ENCODE peak calls at places on chromosomes 11 and 22, in five cellular contexts. K, H, M, O and W are unnamed samples.

GRCh38 chr11:67248653-67249052 is 17.6 kb upstream of the GRK2 start:
- DNase-seq in M (no peak), K (peak), H (no peak), O (no peak), W (no peak)

GRCh38 chr11:103959279-103959930 is 77.0 kb upstream of the DDI1 start:
- DNase-seq in H (no peak), M (peak), O (peak), K (no peak), W (no peak)

GRCh38 chr11:121466063-121466794 is 13.5 kb upstream of the SORL1-AS1 start:
- DNase-seq in H (peak), K (peak), M (peak), O (peak), W (peak)

GRCh38 chr11:115408036-115408911 is 95.9 kb downstream of the CADM1 start:
- DNase-seq in K (no peak), O (peak), M (peak), H (no peak), W (no peak)

GRCh38 chr11:66324626-66325025 is 7.8 kb upstream of the CD248 start:
- DNase-seq in M (no peak), O (no peak), K (no peak), H (no peak), W (no peak)

GRCh38 chr11:350723-351255 is 18.5 kb upstream of the B4GALNT4 start:
- DNase-seq in M (no peak), K (peak), H (no peak), O (no peak), W (no peak)

GRCh38 chr22:46604306-46604690 is 15.9 kb upstream of the GRAMD4 start:
- DNase-seq in M (no peak), K (no peak), H (no peak), O (peak), W (no peak)

GRCh38 chr11:34299284-34299961 is 58.4 kb downstream of the ABTB2 start:
- DNase-seq in K (no peak), H (no peak), O (no peak), M (no peak), W (no peak)

GRCh38 chr11:58813693-58814092 is 30.8 kb downstream of the GLYATL2 start:
- DNase-seq in O (no peak), K (no peak), H (no peak), M (no peak), W (no peak)

GRCh38 chr11:3155216-3155615 is 9.9 kb downstream of the OSBPL5 start:
- DNase-seq in H (no peak), M (no peak), O (no peak), K (no peak), W (no peak)

GRCh38 chr22:38172489-38173155 is 9.0 kb downstream of the PLA2G6 start:
- DNase-seq in H (peak), M (no peak), K (peak), O (peak), W (no peak)

GRCh38 chr11:125170406-125171031 is 6.0 kb downstream of the PKNOX2 start:
- DNase-seq in M (no peak), O (peak), H (no peak), K (no peak), W (no peak)

GRCh38 chr11:102633385-102634026 is 8.4 kb upstream of the MMP20 start:
- DNase-seq in K (no peak), M (no peak), O (no peak), H (no peak), W (no peak)

GRCh38 chr11:131481317-131481716 is 110.9 kb downstream of the NTM start:
- DNase-seq in H (no peak), M (no peak), K (no peak), O (no peak), W (no peak)

GRCh38 chr11:85170184-85170583 is 457.0 kb downstream of the DLG2 start:
- DNase-seq in H (no peak), K (no peak), M (no peak), O (peak), W (no peak)

GRCh38 chr11:117408356-117408755 is 80.7 kb downstream of the CEP164 start:
- DNase-seq in K (no peak), H (no peak), O (no peak), M (no peak), W (no peak)

GRCh38 chr22:50576070-50576469 is 2.2 kb downstream of the CPT1B start:
- DNase-seq in M (no peak), H (no peak), K (no peak), O (peak), W (peak)

GRCh38 chr11:33500865-33501479 is 199.7 kb downstream of the C11orf91 start:
- DNase-seq in K (no peak), H (no peak), O (peak), M (no peak), W (no peak)

DNA sequence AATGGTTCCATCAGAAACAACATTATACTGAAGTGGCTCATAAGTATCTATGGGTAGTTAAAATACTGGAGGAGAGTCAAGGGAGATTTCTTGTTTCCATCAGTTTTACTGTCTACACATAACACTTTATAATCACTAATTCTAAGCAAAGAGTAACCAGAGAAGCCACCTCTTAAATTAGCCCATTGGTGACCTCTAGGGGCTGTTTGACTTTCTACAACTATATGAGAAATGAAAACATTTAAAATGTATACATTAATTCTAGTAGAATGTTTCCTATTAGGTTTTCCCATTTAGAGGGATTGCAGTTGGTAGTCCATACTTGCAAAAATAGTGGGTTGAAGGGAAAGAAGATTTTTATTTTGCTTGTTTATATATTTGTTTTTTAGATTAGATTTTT is 504.3 kb downstream of the FAM181B start:
- DNase-seq in K (no peak), H (no peak), M (no peak), O (no peak), W (no peak)
- TF ChIP-seq CTCF in K (peak), H (no peak), M (no peak), O (peak), W (no peak)

GRCh38 chr22:36360011-36360410 is 27.8 kb downstream of the MYH9 start:
- DNase-seq in M (no peak), K (no peak), H (no peak), O (no peak), W (no peak)

GRCh38 chr22:36362819-36363377 is 24.9 kb downstream of the MYH9 start:
- DNase-seq in H (no peak), K (no peak), O (no peak), M (no peak), W (no peak)

GRCh38 chr22:36362077-36362476 is 25.7 kb downstream of the MYH9 start:
- DNase-seq in H (no peak), O (no peak), M (no peak), K (no peak), W (no peak)

GRCh38 chr22:36359172-36359973 is 28.4 kb downstream of the MYH9 start:
- DNase-seq in O (no peak), H (no peak), M (no peak), K (no peak), W (no peak)

GRCh38 chr22:36360871-36361383 is 26.8 kb downstream of the MYH9 start:
- DNase-seq in O (peak), H (no peak), M (no peak), K (no peak), W (no peak)
- H3K4me3 ChIP-seq in O (no peak), H (no peak), M (no peak), K (no peak), W (no peak)

DNA sequence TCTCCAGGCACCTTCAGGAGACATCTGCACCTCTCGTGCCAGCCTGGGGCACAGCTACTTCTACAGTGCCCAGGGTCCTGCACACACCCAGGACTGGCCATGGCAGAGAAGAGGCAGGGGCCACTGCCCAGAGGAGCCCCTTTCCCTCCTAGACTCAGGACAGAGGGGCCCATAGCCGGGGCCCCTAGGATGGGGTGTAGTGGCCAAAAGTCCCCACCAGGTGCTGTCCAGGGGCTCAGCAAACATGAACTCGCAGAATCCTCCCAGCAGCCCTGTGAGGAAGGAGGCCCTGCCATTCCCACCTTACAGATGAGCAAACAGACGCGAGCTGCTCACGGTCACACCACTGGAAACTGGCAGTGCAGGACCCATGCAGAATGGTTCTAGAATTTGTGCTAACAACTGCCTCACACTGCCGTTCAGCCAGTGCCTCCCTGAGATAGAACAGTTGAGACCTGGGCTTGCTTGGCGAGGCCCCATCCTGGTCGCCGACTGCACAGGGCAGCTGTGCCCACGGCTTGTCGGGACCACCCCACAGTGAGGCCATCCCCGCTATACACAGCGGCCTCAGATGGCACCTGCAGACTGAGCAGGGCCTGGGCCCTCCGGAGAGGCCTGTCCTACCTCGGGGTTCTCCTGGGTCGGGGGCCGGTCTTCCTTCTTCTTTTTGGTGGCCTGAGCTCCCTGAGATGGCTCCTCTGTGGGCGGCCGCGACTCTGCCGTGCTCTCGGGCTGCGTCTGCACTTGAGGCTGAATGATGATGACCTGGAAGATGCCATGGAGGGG is 96.4 kb downstream of the PHF21B start:
- DNase-seq in O (no peak), H (no peak), M (no peak), K (no peak), W (no peak)
- TF ChIP-seq CTCF in O (no peak), H (no peak), M (no peak), K (no peak), W (no peak)

GRCh38 chr11:50080256-50080655 is 47.6 kb downstream of the OR4C45 start:
- DNase-seq in O (no peak), K (no peak), H (no peak), M (no peak), W (no peak)

GRCh38 chr11:50074161-50074560 is 41.5 kb downstream of the OR4C45 start:
- DNase-seq in M (no peak), K (no peak), H (no peak), O (no peak), W (no peak)

GRCh38 chr11:50078001-50078400 is 45.3 kb downstream of the OR4C45 start:
- DNase-seq in H (no peak), O (no peak), K (no peak), M (no peak), W (no peak)

GRCh38 chr11:50075856-50076255 is 43.2 kb downstream of the OR4C45 start:
- DNase-seq in M (no peak), O (no peak), H (no peak), K (no peak), W (no peak)

GRCh38 chr11:50077526-50077925 is 44.9 kb downstream of the OR4C45 start:
- DNase-seq in K (no peak), M (no peak), O (no peak), H (no peak), W (no peak)
- H3K4me3 ChIP-seq in K (no peak), M (no peak), O (no peak), H (no peak), W (no peak)

GRCh38 chr22:17581056-17581455 is 17.8 kb downstream of the SLC25A18 start:
- DNase-seq in H (no peak), K (no peak), M (no peak), O (no peak), W (no peak)

GRCh38 chr22:17581631-17582030 is 18.3 kb downstream of the SLC25A18 start:
- DNase-seq in H (no peak), O (no peak), K (no peak), M (no peak), W (no peak)

GRCh38 chr22:17579535-17579981 is 16.3 kb downstream of the SLC25A18 start:
- DNase-seq in O (no peak), K (no peak), H (no peak), M (no peak), W (no peak)

GRCh38 chr22:17578129-17578754 is 14.9 kb downstream of the SLC25A18 start:
- DNase-seq in H (peak), K (peak), O (peak), M (no peak), W (no peak)

GRCh38 chr22:17580461-17581031 is 17.2 kb downstream of the SLC25A18 start:
- DNase-seq in O (no peak), H (no peak), K (no peak), M (no peak), W (no peak)
- TF ChIP-seq CTCF in O (no peak), H (no peak), K (no peak), M (no peak), W (no peak)

GRCh38 chr11:63761870-63762661 is 6.5 kb downstream of the ZFTA start:
- DNase-seq in K (no peak), O (no peak), M (no peak), H (no peak), W (no peak)
- H3K4me3 ChIP-seq in K (peak), O (no peak), M (no peak), H (peak), W (no peak)

GRCh38 chr11:11706022-11706421 is 84.2 kb upstream of the GALNT18 start:
- DNase-seq in M (no peak), K (no peak), O (no peak), H (no peak), W (no peak)
- TF ChIP-seq CTCF in M (no peak), K (no peak), O (no peak), H (no peak), W (no peak)

DNA sequence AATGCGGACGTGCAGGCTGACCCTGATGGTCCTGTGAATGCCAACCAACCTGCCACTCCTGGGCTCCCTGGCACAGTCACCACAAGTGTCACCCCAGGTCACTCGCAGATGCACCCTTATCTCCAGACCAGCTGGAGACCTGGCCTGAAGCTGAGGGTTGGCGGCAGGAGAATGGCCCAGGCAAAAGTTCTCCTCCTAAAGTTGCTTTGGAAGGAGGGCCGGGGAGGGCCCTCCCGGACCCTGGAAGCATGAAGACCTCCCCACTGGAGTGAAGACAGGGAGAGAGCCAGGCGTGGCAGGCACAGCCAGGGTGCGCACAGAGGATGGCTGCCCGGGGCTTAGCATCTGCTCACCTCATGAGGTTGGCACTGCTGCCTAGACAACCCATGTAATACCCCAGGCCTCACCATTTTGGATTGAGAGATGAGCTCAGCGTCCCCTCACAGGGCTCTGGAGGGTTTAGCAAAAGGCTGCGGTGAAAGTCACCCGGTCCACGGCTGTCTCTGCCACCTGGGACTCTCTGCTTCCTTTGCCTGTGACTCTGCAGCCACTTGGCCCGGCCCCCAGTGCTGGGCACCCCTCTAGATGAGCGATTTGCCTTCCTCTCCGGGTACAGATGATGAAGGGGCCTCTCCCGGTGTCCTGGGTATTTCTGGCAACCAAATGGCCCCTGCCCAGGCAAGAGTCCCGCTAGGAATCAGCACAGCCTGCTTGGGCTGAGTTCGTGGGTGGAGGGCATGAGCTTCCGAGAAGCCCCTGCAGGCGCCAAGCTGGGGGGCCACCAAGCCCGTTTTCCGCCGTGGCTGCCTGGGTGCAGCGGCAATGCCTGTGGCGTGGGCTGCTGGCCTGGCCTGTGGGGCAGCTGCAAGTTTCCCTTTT is 48.3 kb upstream of the SEPTIN5 start:
- DNase-seq in M (no peak), H (no peak), O (no peak), K (no peak), W (no peak)
- H3K4me3 ChIP-seq in M (no peak), H (no peak), O (no peak), K (no peak), W (no peak)

GRCh38 chr11:100586346-100587101 is 100.6 kb upstream of the ARHGAP42 start:
- DNase-seq in O (no peak), K (no peak), M (no peak), H (no peak), W (no peak)
- TF ChIP-seq CTCF in O (no peak), K (no peak), M (no peak), H (no peak), W (no peak)